ENCODE peak calls at places on chromosomes 11 and 22, in eight cellular contexts. M is WTC11, O is cardiac fibroblast, T is A549, C is GM23338, P is osteocyte, J is fibroblast of lung, A is AG10803. Q is an unnamed sample.

GRCh38 chr11:35432464-35432863 is 13.1 kb upstream of the SLC1A2 start:
- DNase-seq in M (no peak), O (no peak), T (no peak), C (no peak), P (no peak), J (no peak), A (no peak), Q (no peak)

GRCh38 chr11:64652586-64653387 is 61.8 kb downstream of the SLC22A12 start:
- DNase-seq in M (peak; percentile 97), O (peak; percentile 75), T (peak; percentile 92), C (peak; percentile 96), P (peak; percentile 93), J (peak; percentile 42), A (peak; percentile 53), Q (peak; percentile 22)

GRCh38 chr22:43312608-43313007 is 30.6 kb downstream of the SCUBE1 start:
- DNase-seq in M (no peak), O (no peak), T (no peak), C (no peak), P (no peak), J (no peak), A (no peak), Q (no peak)

GRCh38 chr11:35185696-35186095 is 46.7 kb downstream of the CD44 start:
- DNase-seq in M (no peak), O (no peak), T (no peak), C (no peak), P (no peak), J (peak; percentile 68), A (peak; percentile 79), Q (no peak)

GRCh38 chr11:117900720-117901440 is 24.4 kb upstream of the FXYD6 start:
- DNase-seq in M (no peak), O (no peak), T (no peak), C (no peak), P (no peak), J (no peak), A (no peak), Q (no peak)

GRCh38 chr22:26463688-26464087 is 19.9 kb downstream of the HPS4 start:
- DNase-seq in M (no peak), O (no peak), T (no peak), C (no peak), P (no peak), J (no peak), A (no peak), Q (no peak)

GRCh38 chr11:81840375-81840774 is 893.3 kb downstream of the FAM181B start:
- DNase-seq in M (no peak), O (peak; percentile 40), T (no peak), C (no peak), P (no peak), J (no peak), A (no peak), Q (no peak)

GRCh38 chr11:43567396-43567975 is 113.1 kb upstream of the HSD17B12 start:
- DNase-seq in M (no peak), O (peak; percentile 73), T (peak; percentile 67), C (peak; percentile 80), P (no peak), J (peak; percentile 29), A (peak; percentile 54), Q (no peak)

GRCh38 chr22:19394274-19395050 is 37.1 kb downstream of the HIRA start:
- DNase-seq in M (no peak), O (no peak), T (no peak), C (no peak), P (no peak), J (no peak), A (no peak), Q (no peak)
- TF ChIP-seq CTCF in M (no peak), O (no peak), T (no peak), C (no peak), P (no peak), J (no peak), A (no peak), Q (no peak)

DNA sequence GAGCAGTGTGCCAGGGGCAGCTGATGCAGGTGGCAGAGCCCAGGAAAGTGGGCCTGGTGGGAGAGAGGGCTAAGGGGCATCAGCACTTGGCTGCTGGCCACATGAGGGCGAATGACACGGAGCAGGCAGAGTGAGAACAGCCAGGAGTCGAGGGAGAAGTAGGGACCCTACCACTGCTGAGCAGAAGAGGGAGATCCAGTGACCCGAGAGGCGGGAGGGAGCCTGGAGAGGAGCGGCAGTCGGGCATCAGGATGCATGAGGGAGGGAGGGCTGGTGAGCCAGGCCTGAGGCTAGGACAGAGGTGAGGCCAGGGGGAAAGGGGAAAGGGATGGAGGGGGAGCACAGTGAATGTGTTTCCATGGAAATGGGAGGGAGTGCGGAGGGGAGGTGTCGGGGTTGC is 36.9 kb upstream of the WNT11 start:
- DNase-seq in M (peak; percentile 64), O (no peak), T (no peak), C (peak; percentile 87), P (no peak), J (no peak), A (no peak), Q (no peak)
- TF ChIP-seq CTCF in M (no peak), O (no peak), T (no peak), C (peak; percentile 18), P (no peak), J (no peak), A (no peak), Q (no peak)

GRCh38 chr11:45213316-45213665 is 66.9 kb downstream of the PRDM11 start:
- DNase-seq in M (no peak), O (no peak), T (no peak), C (no peak), P (no peak), J (no peak), A (no peak), Q (no peak)

GRCh38 chr11:45210846-45211245 is 64.4 kb downstream of the PRDM11 start:
- DNase-seq in M (no peak), O (no peak), T (no peak), C (no peak), P (no peak), J (no peak), A (no peak), Q (no peak)

GRCh38 chr11:45209904-45210699 is 63.7 kb downstream of the PRDM11 start:
- DNase-seq in M (peak; percentile 72), O (peak; percentile 80), T (no peak), C (peak; percentile 88), P (no peak), J (peak; percentile 32), A (peak; percentile 16), Q (no peak)

GRCh38 chr11:45212566-45213315 is 66.3 kb downstream of the PRDM11 start:
- DNase-seq in M (peak; percentile 71), O (no peak), T (peak; percentile 39), C (peak; percentile 87), P (no peak), J (no peak), A (no peak), Q (no peak)

GRCh38 chr11:45211732-45212131 is 65.3 kb downstream of the PRDM11 start:
- DNase-seq in M (no peak), O (no peak), T (no peak), C (peak; percentile 13), P (no peak), J (no peak), A (no peak), Q (no peak)
- TF ChIP-seq CTCF in M (no peak), O (no peak), T (peak; percentile 32), C (peak; percentile 17), P (no peak), J (no peak), A (no peak), Q (no peak)

GRCh38 chr11:11988099-11988651 is 20.3 kb downstream of the DKK3 start:
- DNase-seq in M (no peak), O (peak; percentile 52), T (no peak), C (no peak), P (no peak), J (peak; percentile 86), A (peak; percentile 52), Q (no peak)
- TF ChIP-seq CTCF in M (no peak), O (no peak), T (no peak), C (no peak), P (no peak), J (no peak), A (no peak), Q (no peak)

DNA sequence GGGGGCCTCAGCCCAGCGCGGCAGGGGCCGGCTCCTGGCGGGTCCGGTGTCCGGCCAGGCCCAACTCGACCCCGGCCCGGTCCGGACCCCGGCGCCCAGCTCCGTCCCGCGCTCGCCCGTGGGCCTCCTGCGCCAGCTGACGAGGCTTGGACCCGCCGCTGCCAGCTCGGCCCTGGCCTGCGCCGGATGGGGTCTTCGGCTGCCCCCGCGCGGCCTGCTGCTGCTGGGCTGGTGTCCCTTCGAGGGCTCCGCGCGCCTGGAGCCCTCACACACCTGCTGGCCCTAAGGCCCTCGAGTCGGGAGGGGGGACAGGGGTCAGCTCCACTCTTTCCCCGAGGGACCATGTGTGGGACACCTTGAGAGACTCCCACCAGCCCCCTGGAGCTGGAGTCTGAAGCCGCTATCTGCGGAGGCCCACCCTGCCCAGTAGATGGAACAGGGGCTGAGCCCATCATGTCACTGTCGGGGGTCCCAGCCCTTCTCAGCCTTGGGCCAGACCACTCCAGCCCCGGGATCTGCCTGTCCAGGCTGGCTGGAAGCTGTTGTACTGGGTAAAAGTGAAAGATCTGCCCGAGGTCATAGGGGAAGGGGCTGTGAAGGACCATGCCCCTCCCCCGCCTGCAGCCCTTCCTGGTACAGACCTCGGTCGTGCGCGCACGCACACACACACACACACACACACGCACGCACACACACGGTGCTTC is 768 bp upstream of the CDKN1C start:
- DNase-seq in M (peak; percentile 62), O (no peak), T (no peak), C (peak; percentile 65), P (no peak), J (peak; percentile 35), A (no peak), Q (no peak)
- TF ChIP-seq CTCF in M (no peak), O (peak; percentile 2), T (no peak), C (peak; percentile 22), P (peak; percentile 17), J (peak; percentile 12), A (no peak), Q (peak; percentile 36)

DNA sequence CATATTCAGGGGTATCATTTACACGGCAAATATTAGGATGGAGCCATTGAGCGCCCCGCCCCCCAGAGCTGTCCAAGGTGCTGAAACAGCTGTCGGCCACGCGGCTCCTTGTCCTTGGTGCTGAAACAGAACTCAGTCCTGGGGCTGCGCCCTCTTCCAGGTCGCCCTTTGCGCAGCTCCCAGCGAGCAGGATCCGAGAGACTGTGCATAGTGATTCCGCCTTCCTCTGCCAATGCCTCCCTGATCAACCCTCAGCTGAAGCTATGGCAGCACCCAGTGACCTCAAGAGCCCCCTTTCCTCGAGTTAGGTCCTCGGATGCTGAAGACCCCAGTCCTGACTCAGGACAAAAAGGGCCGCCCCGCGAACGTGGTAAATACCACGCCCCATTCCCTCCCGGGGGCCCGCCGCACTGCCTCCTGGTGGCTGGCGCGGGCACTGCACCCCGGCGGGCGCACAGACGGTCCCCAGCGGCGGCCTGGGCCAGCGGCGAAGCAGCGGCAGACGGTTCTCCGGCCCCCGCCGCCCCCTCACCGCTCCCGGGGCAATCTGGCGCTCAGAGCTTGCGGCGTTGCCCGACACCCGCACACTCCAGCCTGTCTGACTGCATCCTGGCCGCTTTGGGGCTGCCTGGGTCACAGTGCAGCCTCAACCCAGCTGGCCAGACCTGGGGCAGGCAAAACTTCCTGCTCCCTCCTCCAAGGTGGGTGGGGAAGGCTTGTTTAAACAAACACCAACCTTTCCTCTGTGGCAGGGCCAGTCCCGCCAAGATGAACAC is 13.4 kb downstream of the SYT7 start:
- DNase-seq in M (peak; percentile 90), O (peak; percentile 82), T (peak; percentile 92), C (peak; percentile 92), P (peak; percentile 91), J (peak; percentile 71), A (peak; percentile 49), Q (peak; percentile 41)
- TF ChIP-seq CTCF in M (peak; percentile 99), O (peak; percentile 36), T (peak; percentile 72), C (peak; percentile 83), P (peak; percentile 48), J (peak; percentile 55), A (no peak), Q (peak; percentile 62)